ENCODE peak calls at places on chromosomes 13 and 19, in nine cellular contexts. G is activated T-cell treated with anti-CD3 and anti-CD28 coated beads, Interleukin-2, amount 50 U/mL, for 72 hours; Q is HEK293T; H is activated naive CD4-positive, alpha-beta T cell; D is A549; O is activated CD8-positive, alpha-beta memory T cell treated with anti-CD3 and anti-CD28 coated beads for 48 hours; Z is GM23338; A is cerebellar nuclear complex; S is activated CD8-positive, alpha-beta T cell treated with anti-CD3 and anti-CD28 coated beads for 36 hours. N is an unnamed sample.
A peak's percentile ranks its signal among the peaks of the same experiment; 100 is the strongest.

GRCh38 chr19:55431183-55431582 is 11.9 kb downstream of the SHISA7 start:
- DNase-seq in G (no peak), Q (no peak), H (no peak), D (no peak), O (no peak), Z (no peak), A (no peak), S (no peak), N (no peak)

GRCh38 chr13:97189943-97190342 is 32.2 kb upstream of the MBNL2 start:
- DNase-seq in G (no peak), Q (no peak), H (no peak), D (no peak), O (no peak), Z (no peak), A (peak; percentile 48), S (no peak), N (no peak)

GRCh38 chr19:46009530-46010510 is 13.0 kb downstream of the PGLYRP1 start:
- DNase-seq in G (peak; percentile 51), Q (peak; percentile 79), H (peak; percentile 26), D (peak; percentile 81), O (peak; percentile 56), Z (peak; percentile 85), A (peak; percentile 28), S (peak; percentile 82), N (peak; percentile 79)

GRCh38 chr19:27974082-27974513 is 1238.9 kb downstream of the UQCRFS1 start:
- DNase-seq in G (peak; percentile 4), Q (no peak), H (no peak), D (peak; percentile 10), O (no peak), Z (peak; percentile 76), A (no peak), S (peak; percentile 20), N (peak; percentile 70)

GRCh38 chr19:3397266-3398022 is 31.1 kb downstream of the NFIC start:
- DNase-seq in G (no peak), Q (no peak), H (no peak), D (peak; percentile 43), O (no peak), Z (peak; percentile 60), A (no peak), S (no peak), N (peak; percentile 30)

GRCh38 chr13:36789061-36789460 is 30.0 kb upstream of the RFXAP start:
- DNase-seq in G (no peak), Q (no peak), H (no peak), D (no peak), O (no peak), Z (no peak), A (no peak), S (no peak), N (no peak)

GRCh38 chr13:45276887-45277286 is 64.1 kb downstream of the TPT1 start:
- DNase-seq in G (no peak), Q (no peak), H (no peak), D (no peak), O (no peak), Z (no peak), A (no peak), S (no peak), N (no peak)

GRCh38 chr19:4057913-4058695 is 8.6 kb downstream of the ZBTB7A start:
- DNase-seq in G (peak; percentile 67), Q (no peak), H (no peak), D (peak; percentile 74), O (no peak), Z (peak; percentile 1), A (no peak), S (peak; percentile 82), N (no peak)

GRCh38 chr19:4831351-4832340 is at the start of gene TICAM1:
- DNase-seq in G (peak; percentile 83), Q (no peak), H (peak; percentile 33), D (peak; percentile 48), O (peak; percentile 44), Z (peak; percentile 45), A (no peak), S (peak; percentile 77), N (no peak)

GRCh38 chr13:113935081-113935511 is 38.8 kb downstream of the C13orf46 start:
- DNase-seq in G (no peak), Q (no peak), H (no peak), D (no peak), O (no peak), Z (peak; percentile 43), A (no peak), S (no peak), N (peak; percentile 43)

GRCh38 chr13:102566513-102566912 is 30.3 kb upstream of the TPP2 start:
- DNase-seq in G (no peak), Q (no peak), H (no peak), D (no peak), O (no peak), Z (no peak), A (no peak), S (no peak), N (no peak)

GRCh38 chr13:30841161-30841560 is 64.9 kb upstream of the MEDAG start:
- DNase-seq in G (no peak), Q (no peak), H (no peak), D (no peak), O (no peak), Z (no peak), A (no peak), S (no peak), N (no peak)

GRCh38 chr13:40389081-40389641 is 277.3 kb downstream of the FOXO1 start:
- DNase-seq in G (no peak), Q (no peak), H (no peak), D (no peak), O (no peak), Z (no peak), A (no peak), S (peak; percentile 65), N (no peak)

GRCh38 chr13:113663934-113664333 is 3.1 kb upstream of the GRK1 start:
- DNase-seq in G (no peak), Q (no peak), H (no peak), D (no peak), O (no peak), Z (no peak), A (no peak), S (no peak), N (no peak)

GRCh38 chr13:97238883-97239282 is 16.8 kb downstream of the MBNL2 start:
- DNase-seq in G (no peak), Q (no peak), H (no peak), D (no peak), O (no peak), Z (no peak), A (no peak), S (no peak), N (no peak)

GRCh38 chr19:35744688-35745327 is 410 bp downstream of the U2AF1L4 start:
- DNase-seq in G (peak; percentile 96), Q (peak; percentile 84), H (peak; percentile 72), D (peak; percentile 98), O (peak; percentile 79), Z (peak; percentile 99), A (peak; percentile 78), S (peak; percentile 97), N (peak; percentile 99)

GRCh38 chr19:2714531-2715269 is 6.5 kb downstream of the DIRAS1 start:
- DNase-seq in G (no peak), Q (no peak), H (no peak), D (no peak), O (no peak), Z (no peak), A (no peak), S (no peak), N (no peak)

GRCh38 chr19:8731428-8732169 is 10.2 kb downstream of the OR2Z1 start:
- DNase-seq in G (no peak), Q (no peak), H (no peak), D (no peak), O (no peak), Z (peak; percentile 4), A (no peak), S (peak; percentile 33), N (peak; percentile 3)

GRCh38 chr13:113926301-113926761 is 47.5 kb downstream of the C13orf46 start:
- DNase-seq in G (no peak), Q (no peak), H (no peak), D (no peak), O (no peak), Z (no peak), A (no peak), S (no peak), N (no peak)

GRCh38 chr13:111330211-111330610 is 9.8 kb downstream of the TEX29 start:
- DNase-seq in G (no peak), Q (no peak), H (no peak), D (no peak), O (no peak), Z (no peak), A (no peak), S (no peak), N (no peak)